ENCODE peak calls at places on chromosomes 2 and 18, in six cellular contexts. One of them, this sample, is unnamed.

GRCh38 chr18:3012306-3012919 is 531 bp downstream of the LPIN2 start:
- DNase-seq in Daoy: peak
- DNase-seq in epithelial cell of prostate: no peak
- DNase-seq in iris pigment epithelial cell: peak
- DNase-seq in HCT116: no peak
- DNase-seq in GM13976: peak
- DNase-seq in this sample: no peak

GRCh38 chr18:2846638-2847340 is at the start of gene EMILIN2:
- DNase-seq in Daoy: peak
- DNase-seq in iris pigment epithelial cell: peak
- DNase-seq in epithelial cell of prostate: no peak
- DNase-seq in GM13976: peak
- DNase-seq in HCT116: no peak
- DNase-seq in this sample: peak

GRCh38 chr18:75131455-75132000 is 77.4 kb downstream of the PTGR3 start:
- DNase-seq in HCT116: no peak
- DNase-seq in Daoy: no peak
- DNase-seq in GM13976: no peak
- DNase-seq in epithelial cell of prostate: no peak
- DNase-seq in iris pigment epithelial cell: no peak
- DNase-seq in this sample: no peak

GRCh38 chr2:86019121-86019520 is 86.6 kb downstream of the POLR1A start:
- DNase-seq in HCT116: no peak
- DNase-seq in GM13976: no peak
- DNase-seq in epithelial cell of prostate: no peak
- DNase-seq in Daoy: no peak
- DNase-seq in iris pigment epithelial cell: no peak
- DNase-seq in this sample: no peak

GRCh38 chr18:61001138-61001537 is 332.1 kb upstream of the CDH20 start:
- DNase-seq in iris pigment epithelial cell: no peak
- DNase-seq in epithelial cell of prostate: peak
- DNase-seq in Daoy: no peak
- DNase-seq in HCT116: no peak
- DNase-seq in GM13976: no peak
- DNase-seq in this sample: no peak

GRCh38 chr2:10357770-10358169 is 55.1 kb downstream of the HPCAL1 start:
- DNase-seq in GM13976: no peak
- DNase-seq in iris pigment epithelial cell: no peak
- DNase-seq in epithelial cell of prostate: no peak
- DNase-seq in HCT116: no peak
- DNase-seq in Daoy: no peak
- DNase-seq in this sample: no peak

GRCh38 chr2:232863996-232864395 is 6.1 kb upstream of the SNORC start:
- DNase-seq in epithelial cell of prostate: no peak
- DNase-seq in GM13976: no peak
- DNase-seq in HCT116: no peak
- DNase-seq in iris pigment epithelial cell: no peak
- DNase-seq in Daoy: no peak
- DNase-seq in this sample: no peak

GRCh38 chr2:119864318-119864717 is 104.6 kb downstream of the PTPN4 start:
- DNase-seq in GM13976: no peak
- DNase-seq in HCT116: no peak
- DNase-seq in iris pigment epithelial cell: no peak
- DNase-seq in epithelial cell of prostate: no peak
- DNase-seq in Daoy: peak
- DNase-seq in this sample: no peak

GRCh38 chr2:53209679-53210473 is 557.7 kb upstream of the CHAC2 start:
- DNase-seq in HCT116: no peak
- DNase-seq in iris pigment epithelial cell: no peak
- DNase-seq in Daoy: no peak
- DNase-seq in GM13976: no peak
- DNase-seq in epithelial cell of prostate: no peak
- DNase-seq in this sample: no peak

GRCh38 chr2:126729896-126730295 is 73.9 kb downstream of the GYPC start:
- DNase-seq in Daoy: no peak
- DNase-seq in GM13976: no peak
- DNase-seq in iris pigment epithelial cell: no peak
- DNase-seq in epithelial cell of prostate: no peak
- DNase-seq in HCT116: no peak
- DNase-seq in this sample: no peak

GRCh38 chr2:45260946-45261345 is 251.7 kb upstream of the SIX2 start:
- DNase-seq in epithelial cell of prostate: no peak
- DNase-seq in HCT116: no peak
- DNase-seq in GM13976: no peak
- DNase-seq in Daoy: no peak
- DNase-seq in iris pigment epithelial cell: no peak
- DNase-seq in this sample: no peak

GRCh38 chr18:13387856-13388548 is 169.4 kb downstream of the LDLRAD4 start:
- DNase-seq in iris pigment epithelial cell: peak
- DNase-seq in Daoy: peak
- DNase-seq in GM13976: no peak
- DNase-seq in epithelial cell of prostate: no peak
- DNase-seq in HCT116: no peak
- DNase-seq in this sample: no peak

GRCh38 chr2:121776885-121777698 is 21.6 kb downstream of the TSN start:
- DNase-seq in iris pigment epithelial cell: no peak
- DNase-seq in Daoy: no peak
- DNase-seq in GM13976: no peak
- DNase-seq in HCT116: no peak
- DNase-seq in epithelial cell of prostate: no peak
- DNase-seq in this sample: no peak

GRCh38 chr2:70083344-70084156 is 3.7 kb upstream of the PCBP1 start:
- DNase-seq in GM13976: peak
- DNase-seq in HCT116: peak
- DNase-seq in iris pigment epithelial cell: peak
- DNase-seq in Daoy: peak
- DNase-seq in epithelial cell of prostate: peak
- DNase-seq in this sample: peak

GRCh38 chr2:102357975-102358374 is 2.4 kb downstream of the IL18R1 start:
- DNase-seq in HCT116: no peak
- DNase-seq in epithelial cell of prostate: no peak
- DNase-seq in GM13976: peak
- DNase-seq in Daoy: no peak
- DNase-seq in iris pigment epithelial cell: no peak
- DNase-seq in this sample: no peak

This sample was measured in SW480.